ENCODE peak calls at places on chromosomes 3 and 15, in four cellular contexts. O is H9, K is thyroid gland, A is left ventricle myocardium inferior. W is an unnamed sample.

GRCh38 chr3:44045476-44046275 is 196.0 kb upstream of the TOPAZ1 start:
- DNase-seq in O (no peak), K (peak; percentile 89), A (no peak), W (no peak)

GRCh38 chr3:128242818-128243601 is 89.7 kb downstream of the EEFSEC start:
- DNase-seq in O (no peak), K (no peak), A (no peak), W (no peak)

GRCh38 chr3:168002786-168003368 is 92.8 kb downstream of the GOLIM4 start:
- DNase-seq in O (no peak), K (no peak), A (no peak), W (no peak)

GRCh38 chr3:174786825-174787224 is 72.3 kb upstream of the NAALADL2 start:
- DNase-seq in O (no peak), K (no peak), A (no peak), W (no peak)

GRCh38 chr15:100189849-100190248 is 151.9 kb downstream of the ADAMTS17 start:
- DNase-seq in O (no peak), K (no peak), A (no peak), W (no peak)

GRCh38 chr15:46280753-46281521 is 646.1 kb downstream of the SQOR start:
- DNase-seq in O (peak; percentile 43), K (no peak), A (no peak), W (no peak)

GRCh38 chr3:58609990-58610389 is 32.8 kb upstream of the FAM107A start:
- DNase-seq in O (no peak), K (no peak), A (no peak), W (no peak)

GRCh38 chr15:84919268-84919667 is 34.8 kb downstream of the SLC28A1 start:
- DNase-seq in O (no peak), K (no peak), A (no peak), W (no peak)

GRCh38 chr3:148332509-148332908 is 365.2 kb upstream of the AGTR1 start:
- DNase-seq in O (no peak), K (no peak), A (no peak), W (no peak)

GRCh38 chr3:145518639-145519038 is 642.3 kb downstream of the PLOD2 start:
- DNase-seq in O (no peak), K (no peak), A (no peak), W (no peak)

GRCh38 chr3:6425289-6425820 is 435.6 kb upstream of the GRM7 start:
- DNase-seq in O (no peak), K (no peak), A (no peak), W (no peak)

GRCh38 chr3:20054549-20054987 is 14.3 kb downstream of the KAT2B start:
- DNase-seq in O (no peak), K (peak; percentile 62), A (no peak), W (no peak)

GRCh38 chr3:12139111-12139511 is 19.6 kb downstream of the TIMP4 start:
- DNase-seq in O (peak; percentile 57), K (peak; percentile 21), A (no peak), W (peak; percentile 23)

GRCh38 chr15:80251505-80252280 is at the start of gene CTXND1:
- DNase-seq in O (peak; percentile 52), K (no peak), A (no peak), W (peak; percentile 62)

GRCh38 chr3:12371525-12372140 is 82.8 kb downstream of the PPARG start:
- DNase-seq in O (no peak), K (no peak), A (peak; percentile 40), W (no peak)

GRCh38 chr15:63915888-63916731 is 82.4 kb upstream of the HERC1 start:
- DNase-seq in O (peak; percentile 80), K (peak; percentile 57), A (no peak), W (no peak)

GRCh38 chr3:111012388-111013248 is 59.0 kb upstream of the NECTIN3 start:
- DNase-seq in O (peak; percentile 54), K (peak; percentile 33), A (no peak), W (no peak)

GRCh38 chr15:51405646-51406194 is 64.3 kb downstream of the GLDN start:
- DNase-seq in O (peak; percentile 7), K (peak; percentile 31), A (no peak), W (no peak)

GRCh38 chr3:192915724-192916123 is 1.9 kb downstream of the MB21D2 start:
- DNase-seq in O (no peak), K (no peak), A (no peak), W (no peak)

GRCh38 chr3:185699927-185700326 is 113.8 kb downstream of the SENP2 start:
- DNase-seq in O (no peak), K (no peak), A (no peak), W (no peak)

GRCh38 chr15:99983894-99984293 is 250.7 kb upstream of the LYSMD4 start:
- DNase-seq in O (peak; percentile 58), K (peak; percentile 77), A (no peak), W (peak; percentile 66)

GRCh38 chr15:79943820-79944219 is 27.2 kb downstream of the BCL2A1 start:
- DNase-seq in O (no peak), K (no peak), A (no peak), W (no peak)

GRCh38 chr15:91793771-91794170 is 59.7 kb upstream of the SLCO3A1 start:
- DNase-seq in O (no peak), K (no peak), A (no peak), W (no peak)

GRCh38 chr15:26126819-26127387 is 263.8 kb upstream of the ATP10A start:
- DNase-seq in O (no peak), K (no peak), A (no peak), W (no peak)

GRCh38 chr15:101637549-101638318 is 14.4 kb downstream of the TM2D3 start:
- DNase-seq in O (no peak), K (no peak), A (no peak), W (no peak)

GRCh38 chr3:67649681-67650080 is 4.7 kb downstream of the SUCLG2 start:
- DNase-seq in O (no peak), K (no peak), A (no peak), W (no peak)
- H3K27ac ChIP-seq in O (no peak overlapping the region), K (no peak overlapping the region), A (no peak overlapping the region), W (no peak overlapping the region)

GRCh38 chr3:69865920-69866679 is 126.8 kb downstream of the MITF start:
- DNase-seq in O (peak; percentile 33), K (peak; percentile 85), A (peak; percentile 57), W (no peak)
- H3K27ac ChIP-seq in O (no peak overlapping the region), K (peak overlapping the region; percentile 75), A (peak overlapping the region; percentile 88), W (no peak overlapping the region)

GRCh38 chr3:61685755-61686154 is 124.4 kb downstream of the PTPRG start:
- DNase-seq in O (no peak), K (peak; percentile 56), A (no peak), W (no peak)

GRCh38 chr3:61688307-61688695 is 126.9 kb downstream of the PTPRG start:
- DNase-seq in O (peak; percentile 96), K (no peak), A (no peak), W (peak; percentile 94)

GRCh38 chr3:61687663-61688306 is 126.4 kb downstream of the PTPRG start:
- DNase-seq in O (no peak), K (no peak), A (no peak), W (no peak)

GRCh38 chr3:61686228-61686648 is 124.9 kb downstream of the PTPRG start:
- DNase-seq in O (no peak), K (peak; percentile 15), A (no peak), W (no peak)

GRCh38 chr3:61687206-61687605 is 125.8 kb downstream of the PTPRG start:
- DNase-seq in O (no peak), K (no peak), A (no peak), W (no peak)
- H3K27ac ChIP-seq in O (peak overlapping the region; percentile 61), K (no peak overlapping the region), A (peak overlapping the region; percentile 74), W (no peak overlapping the region)

DNA sequence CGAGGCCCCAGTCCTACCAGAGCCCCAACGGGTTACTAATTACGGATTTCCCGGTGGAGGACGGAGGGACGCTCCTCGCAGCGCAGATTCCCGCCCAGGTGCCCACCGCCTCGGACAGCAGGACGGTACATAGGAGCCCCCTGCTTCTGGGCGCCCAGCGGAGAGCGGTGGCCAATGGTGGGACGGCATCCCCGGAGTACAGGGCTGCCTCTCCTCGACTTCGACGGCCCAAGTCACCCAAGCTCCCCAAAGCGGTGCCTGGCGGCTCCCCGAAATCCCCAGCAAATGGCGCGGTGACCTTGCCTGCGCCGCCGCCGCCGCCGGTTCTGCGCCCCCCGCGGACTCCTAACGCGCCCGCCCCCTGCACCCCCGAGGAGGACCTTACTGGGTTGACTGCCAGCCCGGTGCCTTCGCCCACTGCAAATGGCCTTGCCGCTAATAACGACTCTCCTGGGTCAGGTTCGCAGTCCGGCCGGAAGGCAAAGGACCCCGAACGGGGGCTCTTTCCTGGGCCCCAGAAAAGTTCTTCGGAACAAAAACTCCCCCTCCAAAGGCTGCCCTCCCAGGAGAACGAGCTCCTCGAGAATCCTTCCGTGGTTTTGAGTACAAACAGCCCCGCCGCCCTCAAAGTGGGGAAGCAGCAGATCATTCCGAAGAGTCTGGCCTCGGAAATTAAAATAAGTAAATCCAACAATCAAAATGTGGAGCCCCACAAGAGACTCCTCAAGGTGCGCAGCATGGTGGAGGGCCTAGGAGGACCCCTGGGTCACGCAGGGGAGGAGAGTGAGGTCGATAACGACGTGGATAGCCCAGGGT is 1.1 kb downstream of the ARHGEF26 start:
- DNase-seq in O (peak; percentile 40), K (peak; percentile 26), A (peak; percentile 18), W (peak; percentile 77)
- H3K27ac ChIP-seq in O (no peak overlapping the region), K (peak overlapping the region; percentile 50), A (peak overlapping the region; percentile 56), W (no peak overlapping the region)